ENCODE peak calls at places on chromosomes 6 and 20, in four cellular contexts. One of them, this sample, is unnamed.

GRCh38 chr6:56794421-56794820 is 151.7 kb upstream of the DST start:
- DNase-seq in AG10803: no peak
- DNase-seq in fibroblast of the aortic adventitia: no peak
- DNase-seq in ascending aorta: no peak
- DNase-seq in this sample: no peak

GRCh38 chr6:25504661-25505060 is 147.4 kb upstream of the SCGN start:
- DNase-seq in fibroblast of the aortic adventitia: peak
- DNase-seq in AG10803: peak
- DNase-seq in ascending aorta: no peak
- DNase-seq in this sample: peak

GRCh38 chr20:53556267-53556897 is 37.3 kb downstream of the ZNF217 start:
- DNase-seq in fibroblast of the aortic adventitia: no peak
- DNase-seq in AG10803: no peak
- DNase-seq in ascending aorta: no peak
- DNase-seq in this sample: no peak

GRCh38 chr20:62587757-62588402 is 54.4 kb upstream of the SLCO4A1 start:
- DNase-seq in fibroblast of the aortic adventitia: peak
- DNase-seq in ascending aorta: no peak
- DNase-seq in AG10803: peak
- DNase-seq in this sample: peak

GRCh38 chr6:6711832-6712231 is 123.3 kb downstream of the LY86 start:
- DNase-seq in AG10803: no peak
- DNase-seq in fibroblast of the aortic adventitia: no peak
- DNase-seq in ascending aorta: no peak
- DNase-seq in this sample: no peak

GRCh38 chr20:44206132-44206531 is 4.4 kb downstream of the OSER1 start:
- DNase-seq in fibroblast of the aortic adventitia: no peak
- DNase-seq in AG10803: no peak
- DNase-seq in ascending aorta: no peak
- DNase-seq in this sample: no peak

GRCh38 chr20:49775229-49775693 is 37.4 kb upstream of the SLC9A8 start:
- DNase-seq in fibroblast of the aortic adventitia: peak
- DNase-seq in ascending aorta: peak
- DNase-seq in AG10803: peak
- DNase-seq in this sample: no peak

GRCh38 chr6:129767776-129768490 is 58.0 kb upstream of the ARHGAP18 start:
- DNase-seq in ascending aorta: no peak
- DNase-seq in fibroblast of the aortic adventitia: no peak
- DNase-seq in AG10803: no peak
- DNase-seq in this sample: no peak

GRCh38 chr6:112216699-112217551 is 37.4 kb downstream of the LAMA4 start:
- DNase-seq in AG10803: peak
- DNase-seq in ascending aorta: no peak
- DNase-seq in fibroblast of the aortic adventitia: peak
- DNase-seq in this sample: peak

GRCh38 chr20:47713941-47714450 is 71.3 kb downstream of the SULF2 start:
- DNase-seq in AG10803: peak
- DNase-seq in ascending aorta: no peak
- DNase-seq in fibroblast of the aortic adventitia: peak
- DNase-seq in this sample: no peak

GRCh38 chr6:98985391-98985790 is 37.6 kb upstream of the FBXL4 start:
- DNase-seq in fibroblast of the aortic adventitia: no peak
- DNase-seq in AG10803: no peak
- DNase-seq in ascending aorta: no peak
- DNase-seq in this sample: no peak

GRCh38 chr6:25717856-25718740 is 36.4 kb upstream of the SLC17A4 start:
- DNase-seq in AG10803: peak
- DNase-seq in fibroblast of the aortic adventitia: peak
- DNase-seq in ascending aorta: no peak
- DNase-seq in this sample: peak

GRCh38 chr6:34339432-34339831 is 53.0 kb downstream of the NUDT3 start:
- DNase-seq in ascending aorta: no peak
- DNase-seq in AG10803: no peak
- DNase-seq in fibroblast of the aortic adventitia: no peak
- DNase-seq in this sample: no peak

GRCh38 chr6:44043036-44043478 is 84.2 kb downstream of the MRPL14 start:
- DNase-seq in AG10803: peak
- DNase-seq in fibroblast of the aortic adventitia: peak
- DNase-seq in ascending aorta: no peak
- DNase-seq in this sample: no peak

GRCh38 chr6:13417954-13418353 is 69.4 kb downstream of the GFOD1 start:
- DNase-seq in AG10803: no peak
- DNase-seq in ascending aorta: no peak
- DNase-seq in fibroblast of the aortic adventitia: no peak
- DNase-seq in this sample: no peak

GRCh38 chr6:31354248-31354647 is 2.7 kb downstream of the HLA-B start:
- DNase-seq in AG10803: no peak
- DNase-seq in fibroblast of the aortic adventitia: no peak
- DNase-seq in ascending aorta: no peak
- DNase-seq in this sample: no peak

GRCh38 chr6:42978487-42978792 is 541 bp downstream of the PEX6 start:
- DNase-seq in ascending aorta: peak
- DNase-seq in fibroblast of the aortic adventitia: no peak
- DNase-seq in AG10803: peak
- DNase-seq in this sample: no peak

GRCh38 chr6:10640402-10640801 is 54.0 kb downstream of the C6orf52 start:
- DNase-seq in AG10803: no peak
- DNase-seq in fibroblast of the aortic adventitia: no peak
- DNase-seq in ascending aorta: no peak
- DNase-seq in this sample: no peak

GRCh38 chr6:90537723-90538407 is 49.0 kb downstream of the MAP3K7 start:
- DNase-seq in ascending aorta: no peak
- DNase-seq in fibroblast of the aortic adventitia: peak
- DNase-seq in AG10803: peak
- DNase-seq in this sample: peak

GRCh38 chr6:111750753-111751684 is 122.2 kb downstream of the FYN start:
- DNase-seq in ascending aorta: no peak
- DNase-seq in fibroblast of the aortic adventitia: peak
- DNase-seq in AG10803: peak
- DNase-seq in this sample: no peak

GRCh38 chr6:167013067-167013466 is 13.9 kb downstream of the CEP43 start:
- DNase-seq in fibroblast of the aortic adventitia: no peak
- DNase-seq in ascending aorta: no peak
- DNase-seq in AG10803: no peak
- DNase-seq in this sample: no peak
- TF ChIP-seq CTCF in fibroblast of the aortic adventitia: no peak
- TF ChIP-seq CTCF in ascending aorta: no peak
- TF ChIP-seq CTCF in AG10803: no peak
- TF ChIP-seq CTCF in this sample: no peak

GRCh38 chr6:21305827-21306469 is 287.6 kb upstream of the SOX4 start:
- DNase-seq in fibroblast of the aortic adventitia: peak
- DNase-seq in ascending aorta: no peak
- DNase-seq in AG10803: peak
- DNase-seq in this sample: peak
- TF ChIP-seq CTCF in fibroblast of the aortic adventitia: peak
- TF ChIP-seq CTCF in ascending aorta: no peak
- TF ChIP-seq CTCF in AG10803: peak
- TF ChIP-seq CTCF in this sample: no peak

GRCh38 chr6:32971581-32972352 is 3.4 kb downstream of the BRD2 start:
- DNase-seq in ascending aorta: peak
- DNase-seq in AG10803: peak
- DNase-seq in fibroblast of the aortic adventitia: peak
- DNase-seq in this sample: peak
- TF ChIP-seq CTCF in ascending aorta: no peak
- TF ChIP-seq CTCF in AG10803: no peak
- TF ChIP-seq CTCF in fibroblast of the aortic adventitia: no peak
- TF ChIP-seq CTCF in this sample: no peak

DNA sequence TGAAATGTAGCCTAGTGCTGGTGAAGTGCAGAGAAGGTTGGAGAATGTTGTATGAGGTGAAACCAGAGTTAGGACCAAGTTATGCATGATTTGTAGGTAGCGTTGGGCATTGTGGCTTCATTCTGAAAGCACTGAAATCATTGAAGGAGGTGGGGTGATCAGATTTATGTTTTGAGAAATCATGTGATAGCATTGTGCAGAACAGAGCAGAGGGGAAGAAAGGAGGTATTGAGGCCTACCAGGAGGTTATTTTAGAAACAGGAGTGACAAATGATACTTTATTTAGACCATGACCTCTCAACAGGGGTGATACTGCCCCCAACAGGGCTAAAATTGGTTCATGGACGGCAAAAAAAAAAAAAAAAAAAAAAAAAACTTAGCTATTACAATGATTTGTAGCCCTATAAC is 15.6 kb upstream of the HMGN3 start:
- DNase-seq in fibroblast of the aortic adventitia: no peak
- DNase-seq in ascending aorta: no peak
- DNase-seq in AG10803: no peak
- DNase-seq in this sample: no peak
- TF ChIP-seq CTCF in fibroblast of the aortic adventitia: no peak
- TF ChIP-seq CTCF in ascending aorta: no peak
- TF ChIP-seq CTCF in AG10803: peak
- TF ChIP-seq CTCF in this sample: peak

GRCh38 chr20:21127201-21127981 is 1.5 kb downstream of the KIZ start:
- DNase-seq in AG10803: no peak
- DNase-seq in ascending aorta: no peak
- DNase-seq in fibroblast of the aortic adventitia: no peak
- DNase-seq in this sample: no peak

GRCh38 chr20:21129861-21130260 is 4.0 kb downstream of the KIZ start:
- DNase-seq in ascending aorta: no peak
- DNase-seq in AG10803: no peak
- DNase-seq in fibroblast of the aortic adventitia: no peak
- DNase-seq in this sample: no peak

GRCh38 chr20:21125072-21125848 is 622 bp upstream of the KIZ start:
- DNase-seq in AG10803: peak
- DNase-seq in fibroblast of the aortic adventitia: peak
- DNase-seq in ascending aorta: peak
- DNase-seq in this sample: peak

GRCh38 chr20:21124190-21124589 is 1.7 kb upstream of the KIZ start:
- DNase-seq in AG10803: no peak
- DNase-seq in fibroblast of the aortic adventitia: no peak
- DNase-seq in ascending aorta: no peak
- DNase-seq in this sample: no peak

GRCh38 chr20:21125849-21126840 is at the start of gene KIZ:
- DNase-seq in AG10803: peak
- DNase-seq in ascending aorta: peak
- DNase-seq in fibroblast of the aortic adventitia: peak
- DNase-seq in this sample: peak
- TF ChIP-seq CTCF in AG10803: peak
- TF ChIP-seq CTCF in ascending aorta: peak
- TF ChIP-seq CTCF in fibroblast of the aortic adventitia: peak
- TF ChIP-seq CTCF in this sample: peak

DNA sequence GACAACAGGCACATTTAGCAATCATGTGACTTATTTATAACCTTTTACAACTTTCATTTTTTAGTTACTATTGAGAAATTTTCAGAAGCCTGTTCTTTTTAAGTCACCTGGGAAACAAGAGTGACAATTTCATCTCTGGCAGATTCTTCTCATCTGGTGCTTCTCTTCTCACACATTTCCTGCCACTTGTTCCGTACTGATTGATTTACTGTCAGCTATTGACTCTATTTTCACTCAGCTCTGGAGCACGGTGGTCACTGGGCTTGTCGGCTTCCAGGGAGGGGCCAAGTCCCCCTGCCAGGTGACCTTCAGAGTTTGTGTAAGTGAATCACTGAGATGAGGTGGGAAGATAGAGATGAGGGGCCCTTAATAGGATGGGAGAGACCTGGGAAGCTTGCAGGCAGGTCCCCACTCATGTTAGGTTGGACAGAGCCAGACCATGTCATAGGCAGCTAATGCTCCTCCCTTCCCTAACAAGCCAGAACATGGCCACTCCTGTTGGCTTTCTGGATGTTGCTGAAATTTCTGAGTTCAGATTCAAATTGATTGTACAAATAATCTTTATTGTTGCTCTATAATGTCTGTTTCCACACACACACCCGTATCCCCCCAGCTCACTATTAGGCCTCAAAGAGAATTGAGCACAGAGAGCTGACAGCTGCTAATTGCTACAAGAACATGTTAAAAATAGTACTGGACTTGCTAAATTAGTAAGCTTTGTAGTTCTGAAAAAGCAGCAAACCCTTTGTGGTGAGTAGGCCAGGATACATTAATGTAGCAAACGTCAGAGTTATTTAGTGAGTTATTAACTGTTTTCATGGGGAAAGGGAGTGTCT is 13.3 kb downstream of the DUSP22 start:
- DNase-seq in fibroblast of the aortic adventitia: no peak
- DNase-seq in AG10803: no peak
- DNase-seq in ascending aorta: no peak
- DNase-seq in this sample: no peak
- TF ChIP-seq CTCF in fibroblast of the aortic adventitia: no peak
- TF ChIP-seq CTCF in AG10803: no peak
- TF ChIP-seq CTCF in ascending aorta: no peak
- TF ChIP-seq CTCF in this sample: no peak